ENCODE peak calls at places on chromosomes 6 and 20, in four cellular contexts. Z is NCI-H2081, K is anterior cingulate cortex, B is C1 segment of cervical spinal cord. L is an unnamed sample.

GRCh38 chr20:36066777-36067176 is 87.8 kb upstream of the EPB41L1 start:
- DNase-seq in B (no peak), Z (peak; percentile 48), K (no peak), L (no peak)

GRCh38 chr6:47258724-47259347 is 50.9 kb downstream of the TNFRSF21 start:
- DNase-seq in B (no peak), Z (no peak), K (no peak), L (no peak)

GRCh38 chr20:52731086-52731485 is 241.1 kb upstream of the TSHZ2 start:
- DNase-seq in B (no peak), K (no peak), Z (no peak), L (no peak)

GRCh38 chr6:6890400-6890858 is 217.3 kb upstream of the RREB1 start:
- DNase-seq in K (no peak), Z (no peak), B (no peak), L (no peak)

GRCh38 chr6:56749632-56750151 is 107.0 kb upstream of the DST start:
- DNase-seq in B (no peak), K (no peak), Z (no peak), L (no peak)

GRCh38 chr20:52812231-52812847 is 159.8 kb upstream of the TSHZ2 start:
- DNase-seq in Z (no peak), K (no peak), B (no peak), L (no peak)

GRCh38 chr6:38239719-38240451 is 399.8 kb downstream of the BTBD9 start:
- DNase-seq in B (no peak), K (no peak), Z (peak; percentile 39), L (no peak)

GRCh38 chr6:35139924-35140524 is 1.1 kb downstream of the TCP11 start:
- DNase-seq in Z (peak; percentile 52), B (no peak), K (peak; percentile 14), L (peak; percentile 55)

GRCh38 chr6:111980979-111981378 is 72.9 kb upstream of the CCN6 start:
- DNase-seq in K (no peak), Z (no peak), B (no peak), L (no peak)